ENCODE peak calls at places on chromosome 14, in seven cellular contexts. Z is prostate gland, C is sigmoid colon, P is HCT116, E is stomach, F is GM23338, W is upper lobe of left lung. X is an unnamed sample.

GRCh38 chr14:105857816-105858675 is 331.7 kb downstream of the TMEM121 start:
- DNase-seq in P (no peak), E (no peak), C (peak), F (no peak), W (peak), Z (no peak), X (peak)

GRCh38 chr14:71165650-71166049 is 258.4 kb downstream of the PCNX1 start:
- DNase-seq in P (no peak), Z (no peak), E (no peak), F (no peak), C (no peak), W (no peak), X (no peak)

GRCh38 chr14:51957950-51958349 is 31.4 kb upstream of the RTRAF start:
- DNase-seq in P (no peak), F (no peak), Z (no peak), E (no peak), C (no peak), W (no peak), X (no peak)

GRCh38 chr14:89336338-89336737 is 80.7 kb downstream of the FOXN3 start:
- DNase-seq in E (no peak), P (no peak), W (no peak), F (peak), Z (no peak), C (no peak), X (no peak)

GRCh38 chr14:103056322-103057027 is 874 bp downstream of the CDC42BPB start:
- DNase-seq in C (peak), E (peak), F (peak), Z (no peak), W (peak), P (no peak), X (no peak)

GRCh38 chr14:22657861-22658260 is 13.7 kb upstream of the OR6J1 start:
- DNase-seq in P (no peak), W (no peak), E (no peak), C (no peak), Z (no peak), F (peak), X (no peak)

GRCh38 chr14:90179357-90179756 is 77.0 kb upstream of the PSMC1 start:
- DNase-seq in W (no peak), C (no peak), E (no peak), P (no peak), F (no peak), Z (no peak), X (no peak)

GRCh38 chr14:92568621-92569479 is 55.3 kb downstream of the RIN3 start:
- DNase-seq in W (no peak), F (no peak), Z (no peak), C (peak), P (no peak), E (no peak), X (no peak)

GRCh38 chr14:105299654-105300541 is 903 bp downstream of the BRF1 start:
- DNase-seq in Z (no peak), C (peak), P (no peak), F (no peak), E (no peak), W (no peak), X (no peak)

GRCh38 chr14:65910108-65910507 is 497.6 kb downstream of the FUT8 start:
- DNase-seq in P (no peak), Z (no peak), F (no peak), E (no peak), W (no peak), C (no peak), X (no peak)

GRCh38 chr14:34203271-34203722 is 252.4 kb upstream of the EGLN3 start:
- DNase-seq in C (no peak), Z (peak), E (no peak), F (no peak), P (no peak), W (no peak), X (no peak)

GRCh38 chr14:32313977-32314376 is 15.1 kb upstream of the AKAP6 start:
- DNase-seq in W (no peak), C (no peak), E (no peak), F (no peak), Z (peak), P (no peak), X (no peak)

GRCh38 chr14:76313303-76313702 is 62.6 kb upstream of the ESRRB start:
- DNase-seq in F (peak), E (no peak), W (no peak), P (no peak), Z (no peak), C (peak), X (no peak)

GRCh38 chr14:81990312-81990761 is 456.7 kb upstream of the SEL1L start:
- DNase-seq in E (peak), C (no peak), Z (peak), F (peak), W (no peak), P (peak), X (no peak)

GRCh38 chr14:65302571-65303184 is 109.9 kb upstream of the FUT8 start:
- DNase-seq in E (peak), C (no peak), F (no peak), Z (no peak), W (no peak), P (no peak), X (no peak)

GRCh38 chr14:96105921-96106441 is 66.8 kb downstream of the C14orf132 start:
- DNase-seq in C (peak), P (no peak), E (peak), Z (no peak), F (no peak), W (peak), X (peak)

GRCh38 chr14:67636361-67636919 is 16.7 kb downstream of the ARG2 start:
- DNase-seq in F (no peak), Z (no peak), C (no peak), E (no peak), W (no peak), P (no peak), X (no peak)

GRCh38 chr14:89618821-89619551 is 202.0 kb upstream of the FOXN3 start:
- DNase-seq in C (peak), Z (peak), W (peak), E (peak), F (peak), P (peak), X (no peak)

GRCh38 chr14:53509845-53510244 is 356.7 kb upstream of the DDHD1 start:
- DNase-seq in F (no peak), C (peak), W (no peak), P (no peak), Z (peak), E (no peak), X (peak)

GRCh38 chr14:77376380-77376770 is 519 bp downstream of the TMED8 start:
- DNase-seq in F (peak), W (no peak), Z (peak), C (no peak), E (peak), P (no peak), X (no peak)

GRCh38 chr14:73886449-73887115 is at the start of gene ZNF410:
- DNase-seq in C (peak), F (peak), Z (peak), P (peak), E (peak), W (peak), X (peak)

GRCh38 chr14:68365228-68365627 is 427.6 kb downstream of the ZFP36L1 start:
- DNase-seq in C (no peak), P (peak), F (no peak), W (no peak), E (no peak), Z (no peak), X (no peak)

GRCh38 chr14:102187583-102188001 is 47.9 kb downstream of the WDR20 start:
- DNase-seq in P (no peak), F (no peak), Z (peak), E (no peak), C (peak), W (no peak), X (no peak)

GRCh38 chr14:93905623-93906022 is 21.5 kb upstream of the FAM181A start:
- DNase-seq in Z (no peak), E (no peak), C (no peak), F (no peak), W (no peak), P (no peak), X (peak)

GRCh38 chr14:50008562-50009355 is 107.6 kb downstream of the VCPKMT start:
- DNase-seq in P (no peak), Z (no peak), F (no peak), C (peak), E (no peak), W (no peak), X (no peak)

GRCh38 chr14:101709962-101710891 is 51.3 kb upstream of the PPP2R5C start:
- DNase-seq in P (peak), E (peak), C (no peak), Z (no peak), F (no peak), W (no peak), X (no peak)

GRCh38 chr14:103086771-103087342 is 2.8 kb downstream of the LBHD2 start:
- DNase-seq in E (no peak), Z (no peak), P (no peak), C (no peak), F (no peak), W (no peak), X (no peak)

GRCh38 chr14:25110101-25110500 is 60.2 kb upstream of the STXBP6 start:
- DNase-seq in F (no peak), W (no peak), P (no peak), E (no peak), C (no peak), Z (no peak), X (no peak)

GRCh38 chr14:98189521-98189920 is 1082.5 kb downstream of the BCL11B start:
- DNase-seq in E (no peak), Z (no peak), C (no peak), W (no peak), F (no peak), P (no peak), X (no peak)

GRCh38 chr14:37946819-37947218 is 260.9 kb upstream of the SSTR1 start:
- DNase-seq in Z (no peak), W (no peak), E (no peak), F (no peak), C (no peak), P (no peak), X (no peak)

GRCh38 chr14:56803816-56804535 is 6.3 kb downstream of the OTX2 start:
- DNase-seq in Z (no peak), C (no peak), P (no peak), W (peak), F (peak), E (no peak), X (no peak)

GRCh38 chr14:71063351-71063750 is 156.1 kb downstream of the PCNX1 start:
- DNase-seq in P (no peak), Z (no peak), F (no peak), W (no peak), E (no peak), C (no peak), X (no peak)

GRCh38 chr14:95597784-95598204 is 62.9 kb downstream of the GLRX5 start:
- DNase-seq in Z (no peak), C (no peak), W (no peak), F (peak), E (no peak), P (no peak), X (no peak)

GRCh38 chr14:39071096-39071495 is 31.9 kb downstream of the SEC23A start:
- DNase-seq in E (no peak), W (no peak), F (no peak), P (no peak), Z (no peak), C (no peak), X (no peak)

GRCh38 chr14:39069923-39070322 is 33.1 kb downstream of the SEC23A start:
- DNase-seq in E (no peak), P (no peak), Z (no peak), C (no peak), F (no peak), W (no peak), X (no peak)
- TF ChIP-seq POLR2AphosphoS5 in E (no peak), P (no peak), Z (no peak), C (no peak), F (no peak), W (no peak), X (no peak)

GRCh38 chr14:36181417-36181816 is 4.9 kb upstream of the PTCSC3 start:
- DNase-seq in P (no peak), E (no peak), C (no peak), F (no peak), Z (no peak), W (no peak), X (no peak)
- H3K4me3 ChIP-seq in P (no peak), E (no peak), C (no peak), F (no peak), Z (no peak), W (no peak), X (no peak)

DNA sequence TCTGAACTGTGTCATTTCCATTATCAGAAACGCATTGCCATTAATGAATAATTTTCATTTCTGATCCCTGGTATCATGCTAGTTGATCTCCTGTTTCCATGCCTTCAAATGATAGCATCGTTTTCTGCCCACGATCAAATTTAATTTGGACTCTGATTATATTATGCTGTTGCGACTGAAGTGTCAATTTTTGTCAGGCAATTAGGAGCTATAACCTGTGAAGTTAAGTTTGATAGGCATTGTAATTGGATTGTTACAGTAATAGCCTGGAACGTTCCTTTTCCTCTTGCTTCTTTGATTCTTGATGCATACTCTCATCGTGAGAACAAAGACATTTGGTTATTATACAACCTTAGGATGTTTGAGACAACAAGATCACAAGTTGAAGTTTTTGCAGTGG is 356.3 kb downstream of the VRK1 start:
- DNase-seq in P (no peak), W (no peak), E (no peak), Z (no peak), C (no peak), F (no peak), X (no peak)
- TF ChIP-seq POLR2AphosphoS5 in P (no peak), W (no peak), E (no peak), Z (no peak), C (no peak), F (no peak), X (no peak)

GRCh38 chr14:59482471-59483331 is 1.5 kb downstream of the L3HYPDH start:
- DNase-seq in C (no peak), W (no peak), P (peak), E (no peak), F (no peak), Z (peak), X (peak)
- H3K4me3 ChIP-seq in C (peak), W (peak), P (peak), E (peak), F (peak), Z (peak), X (peak)

GRCh38 chr14:99682809-99683618 is 1.1 kb upstream of the CYP46A1 start:
- DNase-seq in F (peak), Z (peak), P (peak), E (peak), W (peak), C (peak), X (peak)
- TF ChIP-seq POLR2AphosphoS5 in F (peak), Z (peak), P (peak), E (peak), W (no peak), C (no peak), X (no peak)

GRCh38 chr14:91482278-91483023 is 27.7 kb downstream of the PPP4R3A start:
- DNase-seq in P (no peak), Z (no peak), W (no peak), F (no peak), C (no peak), E (no peak), X (no peak)
- H3K4me3 ChIP-seq in P (no peak), Z (no peak), W (no peak), F (no peak), C (no peak), E (no peak), X (no peak)

GRCh38 chr14:75063491-75064204 is at the start of gene ACYP1:
- DNase-seq in F (peak), C (peak), E (peak), W (peak), Z (peak), P (peak), X (peak)
- TF ChIP-seq POLR2AphosphoS5 in F (peak), C (peak), E (peak), W (peak), Z (peak), P (peak), X (peak)

DNA sequence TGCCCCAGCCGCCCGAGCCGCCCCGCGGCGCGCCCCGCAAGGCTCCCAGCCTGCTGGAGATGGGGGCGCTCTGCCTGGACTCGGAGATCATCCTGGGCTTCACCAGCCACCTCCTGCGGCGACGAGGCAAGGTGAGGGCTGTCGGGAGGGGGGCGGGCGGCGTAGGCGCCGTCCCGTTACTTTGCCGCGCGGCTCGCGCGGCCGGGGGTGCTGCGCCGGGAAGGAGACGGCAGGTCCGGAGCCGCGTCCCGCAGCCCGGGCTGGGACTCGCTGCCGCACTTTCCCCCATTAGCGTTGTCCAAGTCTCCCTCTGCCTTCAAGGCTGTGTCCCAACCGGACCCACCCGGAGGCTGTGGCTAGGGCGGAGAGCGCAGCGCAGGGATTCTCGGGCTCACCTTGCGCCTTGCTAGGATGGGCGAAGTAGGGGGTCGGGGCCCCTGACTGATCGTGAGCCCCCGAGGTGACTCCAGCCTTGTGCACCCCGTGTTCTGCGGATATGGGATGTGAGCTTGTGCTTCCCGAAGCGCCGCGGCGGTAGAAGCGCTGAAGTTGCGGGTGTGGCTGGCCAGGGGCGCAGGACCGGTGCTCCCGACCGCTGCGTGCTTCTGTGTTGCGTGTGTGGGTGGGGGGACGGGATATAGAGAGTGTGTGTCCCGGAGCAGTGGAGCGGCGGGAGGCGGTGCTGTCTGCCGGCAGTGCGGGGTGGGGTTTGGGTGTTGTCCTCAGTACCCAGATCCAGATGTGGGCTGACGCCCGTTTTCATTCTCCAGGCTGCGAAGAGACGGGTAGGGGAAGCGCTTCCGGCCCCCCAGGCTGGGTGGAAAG is 1.7 kb upstream of the KIF26A start:
- DNase-seq in P (no peak), W (peak), F (no peak), E (no peak), Z (no peak), C (no peak), X (no peak)
- H3K4me3 ChIP-seq in P (no peak), W (peak), F (peak), E (peak), Z (no peak), C (no peak), X (peak)

X was measured in breast epithelium.